ENCODE peak calls at places on chromosomes 11 and 22, in four cellular contexts. W, V, A and F are unnamed samples.

GRCh38 chr11:20477418-20478090 is 90.0 kb downstream of the PRMT3 start:
- DNase-seq in W (no peak), A (no peak), V (peak; percentile 20), F (no peak)

GRCh38 chr22:27197618-27198017 is 540.2 kb downstream of the MIAT start:
- DNase-seq in V (no peak), A (no peak), W (no peak), F (no peak)

GRCh38 chr11:116582621-116583020 is 190.2 kb downstream of the BUD13 start:
- DNase-seq in W (no peak), V (no peak), A (no peak), F (no peak)

GRCh38 chr11:102589047-102589459 is 36.1 kb downstream of the MMP20 start:
- DNase-seq in W (no peak), A (no peak), V (no peak), F (no peak)

GRCh38 chr11:48028909-48029685 is 48.7 kb downstream of the PTPRJ start:
- DNase-seq in A (no peak), V (no peak), W (no peak), F (no peak)

GRCh38 chr11:65427691-65428577 is 5.3 kb downstream of the NEAT1 start:
- DNase-seq in W (no peak), A (no peak), V (peak; percentile 80), F (peak; percentile 83)

GRCh38 chr11:2975594-2975993 is 16.5 kb downstream of the NAP1L4 start:
- DNase-seq in A (no peak), W (peak; percentile 37), V (peak; percentile 66), F (no peak)

GRCh38 chr11:122494171-122494570 is 161.4 kb upstream of the UBASH3B start:
- DNase-seq in V (peak; percentile 21), A (no peak), W (peak; percentile 72), F (peak; percentile 40)

GRCh38 chr22:46734830-46735453 is 3.1 kb downstream of the CERK start:
- DNase-seq in V (no peak), A (no peak), W (no peak), F (no peak)

GRCh38 chr11:75463106-75463774 is 30.2 kb upstream of the KLHL35 start:
- DNase-seq in W (no peak), V (no peak), A (no peak), F (no peak)

GRCh38 chr11:134414772-134415765 is 3.0 kb upstream of the B3GAT1 start:
- DNase-seq in A (no peak), W (no peak), V (no peak), F (no peak)

GRCh38 chr22:37566903-37567798 is 6.9 kb downstream of the CDC42EP1 start:
- DNase-seq in V (peak; percentile 84), W (no peak), A (no peak), F (peak; percentile 92)

GRCh38 chr22:24201681-24202590 is 20.6 kb downstream of the SUSD2 start:
- DNase-seq in A (no peak), V (peak; percentile 59), W (no peak), F (no peak)

GRCh38 chr11:121652982-121653381 is 200.2 kb upstream of the SORL1-AS1 start:
- DNase-seq in V (no peak), A (no peak), W (no peak), F (no peak)

GRCh38 chr22:45007247-45007945 is 2.4 kb downstream of the PHF21B start:
- DNase-seq in V (peak; percentile 41), W (no peak), A (no peak), F (peak; percentile 19)

GRCh38 chr11:35725880-35726279 is 63.3 kb downstream of the TRIM44 start:
- DNase-seq in V (peak; percentile 70), A (peak; percentile 35), W (peak; percentile 33), F (peak; percentile 81)

GRCh38 chr11:62671604-62672528 is at the start of the genes LBHD1 and UQCC3:
- DNase-seq in V (peak; percentile 90), W (no peak), A (no peak), F (peak; percentile 85)

GRCh38 chr11:113778111-113778910 is 1.3 kb upstream of the CLDN25 start:
- DNase-seq in W (no peak), V (peak; percentile 92), A (peak; percentile 59), F (peak; percentile 89)